ENCODE peak calls at places on chromosomes 3 and 15, in six cellular contexts. F, K, Y, J, L and H are unnamed samples.
A peak's percentile ranks its signal among the peaks of the same experiment; 100 is the strongest.

GRCh38 chr3:29268651-29269050 is 12.2 kb upstream of the RBMS3 start:
- DNase-seq in J (no peak), K (no peak), F (no peak), Y (no peak), L (no peak), H (no peak)

GRCh38 chr3:6444888-6445658 is 415.8 kb upstream of the GRM7 start:
- DNase-seq in F (no peak), J (no peak), K (no peak), Y (no peak), L (no peak), H (no peak)

GRCh38 chr15:90126457-90127435 is 24.5 kb upstream of the IDH2 start:
- DNase-seq in Y (peak; percentile 70), K (no peak), L (no peak), F (peak; percentile 56), J (no peak), H (no peak)

GRCh38 chr3:85081191-85081895 is 122.6 kb downstream of the CADM2 start:
- DNase-seq in K (no peak), F (peak; percentile 39), J (no peak), Y (no peak), L (no peak), H (no peak)

GRCh38 chr15:92666780-92667179 is 11.2 kb upstream of the FAM174B start:
- DNase-seq in K (peak; percentile 45), Y (peak; percentile 48), L (no peak), J (peak; percentile 39), F (no peak), H (no peak)

GRCh38 chr3:148924572-148924971 is 59.5 kb downstream of the CPA3 start:
- DNase-seq in F (no peak), L (no peak), Y (no peak), K (no peak), J (no peak), H (no peak)

GRCh38 chr15:51368751-51369450 is 27.4 kb downstream of the GLDN start:
- DNase-seq in F (no peak), J (no peak), L (peak; percentile 81), Y (no peak), K (no peak), H (no peak)

GRCh38 chr15:59399465-59400102 is 26.9 kb upstream of the MYO1E start:
- DNase-seq in K (peak; percentile 38), F (no peak), L (no peak), Y (no peak), J (no peak), H (no peak)

GRCh38 chr15:51907136-51907862 is 64.3 kb downstream of the LEO1 start:
- DNase-seq in Y (peak; percentile 64), J (no peak), F (no peak), K (no peak), L (no peak), H (no peak)

GRCh38 chr15:42184313-42184712 is 23.8 kb downstream of the VPS39 start:
- DNase-seq in Y (no peak), F (no peak), J (no peak), L (no peak), K (no peak), H (no peak)

GRCh38 chr3:135155228-135155627 is 360.2 kb downstream of the EPHB1 start:
- DNase-seq in K (no peak), Y (no peak), L (no peak), J (no peak), F (no peak), H (no peak)

DNA sequence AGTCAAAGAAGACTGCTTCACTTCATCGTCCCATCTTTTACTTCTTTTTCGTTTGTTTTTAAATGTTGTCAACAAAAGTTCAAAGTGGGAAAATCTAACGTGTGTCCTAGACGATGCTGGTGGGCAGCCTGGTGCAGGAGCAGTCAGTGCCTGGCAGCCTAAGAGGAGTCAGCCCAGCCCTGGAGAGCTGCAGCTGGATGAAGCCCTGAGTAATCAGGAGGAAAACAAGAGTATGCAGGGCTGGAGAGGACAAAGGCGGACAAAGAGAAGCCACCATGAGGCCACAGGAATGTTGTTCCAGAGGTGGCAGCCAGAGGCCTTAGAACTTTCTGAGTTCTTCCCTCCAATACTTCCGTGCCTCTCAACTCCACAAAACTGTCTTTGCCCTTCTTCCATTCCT is 5.7 kb downstream of the ADAMTS17 start:
- DNase-seq in K (no peak), F (no peak), J (no peak), L (no peak), Y (no peak), H (no peak)
- H3K27ac ChIP-seq in K (no peak overlapping the region), F (no peak overlapping the region), J (no peak overlapping the region), L (no peak overlapping the region), Y (no peak overlapping the region), H (no peak overlapping the region)

GRCh38 chr3:188061133-188061532 is 92.8 kb upstream of the LPP start:
- DNase-seq in J (no peak), L (no peak), K (no peak), F (no peak), Y (no peak), H (peak; percentile 17)
- TF ChIP-seq CTCF in J (no peak), L (no peak), K (no peak), F (no peak), Y (no peak), H (no peak)

GRCh38 chr3:42051384-42052131 is 39.6 kb upstream of the TRAK1 start:
- DNase-seq in F (no peak), K (no peak), J (no peak), Y (no peak), L (no peak), H (no peak)

GRCh38 chr3:42053476-42053875 is 37.7 kb upstream of the TRAK1 start:
- DNase-seq in Y (peak; percentile 77), F (no peak), L (no peak), K (no peak), J (no peak), H (no peak)

GRCh38 chr3:42052132-42052866 is 38.9 kb upstream of the TRAK1 start:
- DNase-seq in K (no peak), J (no peak), F (no peak), L (no peak), Y (no peak), H (no peak)

GRCh38 chr3:42055291-42055690 is 35.9 kb upstream of the TRAK1 start:
- DNase-seq in K (no peak), F (no peak), J (no peak), L (no peak), Y (no peak), H (no peak)

GRCh38 chr3:42052867-42053351 is 38.2 kb upstream of the TRAK1 start:
- DNase-seq in Y (no peak), K (no peak), F (no peak), J (no peak), L (no peak), H (no peak)
- H3K27ac ChIP-seq in Y (peak overlapping the region; percentile 88), K (peak overlapping the region; percentile 79), F (peak overlapping the region; percentile 60), J (peak overlapping the region; percentile 72), L (peak overlapping the region; percentile 94), H (no peak overlapping the region)

GRCh38 chr3:40930772-40931171 is 268.5 kb upstream of the CTNNB1 start:
- DNase-seq in L (no peak), K (no peak), J (no peak), Y (no peak), F (no peak), H (no peak)

GRCh38 chr3:40925228-40925627 is 274.1 kb upstream of the CTNNB1 start:
- DNase-seq in J (no peak), Y (no peak), K (no peak), L (no peak), F (no peak), H (no peak)

GRCh38 chr3:40924559-40925058 is 274.7 kb upstream of the CTNNB1 start:
- DNase-seq in Y (no peak), J (no peak), K (no peak), F (no peak), L (no peak), H (no peak)

GRCh38 chr3:40930131-40930538 is 269.2 kb upstream of the CTNNB1 start:
- DNase-seq in F (peak; percentile 57), J (no peak), K (no peak), L (no peak), Y (peak; percentile 55), H (no peak)
- TF ChIP-seq CTCF in F (peak; percentile 13), J (no peak), K (no peak), L (no peak), Y (no peak), H (no peak)

GRCh38 chr3:64216706-64217105 is 8.6 kb downstream of the PRICKLE2 start:
- DNase-seq in K (no peak), L (no peak), Y (no peak), F (peak; percentile 16), J (no peak), H (no peak)
- H3K27ac ChIP-seq in K (peak overlapping the region; percentile 70), L (peak overlapping the region; percentile 47), Y (peak overlapping the region; percentile 45), F (no peak overlapping the region), J (no peak overlapping the region), H (no peak overlapping the region)

DNA sequence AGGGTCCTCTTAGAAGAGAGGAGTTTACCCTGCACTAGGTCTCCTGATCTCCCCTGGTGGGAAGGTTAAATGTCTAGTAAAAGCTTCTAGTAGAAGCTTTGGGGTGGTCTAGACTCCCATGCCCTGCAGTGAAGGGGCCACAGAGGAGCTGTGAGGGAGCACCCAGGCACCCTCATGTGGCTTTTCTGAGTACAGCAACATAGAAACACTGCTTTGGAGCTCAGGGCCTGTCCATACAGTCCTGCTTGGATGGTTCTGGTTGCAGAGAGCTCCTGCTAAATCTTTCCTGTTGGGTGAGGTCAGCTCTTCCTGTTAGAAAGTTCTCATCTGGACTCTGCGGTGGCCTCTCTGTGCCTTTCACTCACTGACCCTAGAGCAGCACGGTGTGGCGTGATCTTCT is 47.8 kb downstream of the GPD1L start:
- DNase-seq in L (no peak), F (no peak), K (no peak), J (no peak), Y (no peak), H (no peak)
- TF ChIP-seq CTCF in L (peak; percentile 45), F (peak; percentile 42), K (no peak), J (no peak), Y (no peak), H (no peak)

GRCh38 chr3:125002834-125003368 is 52.9 kb downstream of the HEG1 start:
- DNase-seq in J (no peak), F (no peak), Y (no peak), K (no peak), L (no peak), H (no peak)
- H3K27ac ChIP-seq in J (no peak overlapping the region), F (peak overlapping the region; percentile 72), Y (no peak overlapping the region), K (no peak overlapping the region), L (no peak overlapping the region), H (peak overlapping the region; percentile 59)

GRCh38 chr3:175941352-175941751 is 1082.2 kb downstream of the NAALADL2 start:
- DNase-seq in J (no peak), Y (no peak), K (no peak), F (no peak), L (no peak), H (no peak)
- TF ChIP-seq CTCF in J (peak; percentile 12), Y (no peak), K (no peak), F (peak; percentile 31), L (peak; percentile 26), H (no peak)

GRCh38 chr3:159620281-159620680 is 368.4 kb upstream of the IL12A start:
- DNase-seq in K (no peak), Y (no peak), J (no peak), F (no peak), L (no peak), H (no peak)

GRCh38 chr3:159616234-159616825 is 372.3 kb upstream of the IL12A start:
- DNase-seq in F (peak; percentile 52), L (no peak), K (no peak), J (no peak), Y (peak; percentile 39), H (no peak)

GRCh38 chr3:159624616-159625015 is 364.0 kb upstream of the IL12A start:
- DNase-seq in L (no peak), J (no peak), F (no peak), K (no peak), Y (no peak), H (no peak)

GRCh38 chr3:159619341-159619885 is 369.2 kb upstream of the IL12A start:
- DNase-seq in K (no peak), J (no peak), L (no peak), F (peak; percentile 8), Y (no peak), H (no peak)

GRCh38 chr3:159620873-159621272 is 367.8 kb upstream of the IL12A start:
- DNase-seq in F (no peak), Y (no peak), L (no peak), K (no peak), J (no peak), H (no peak)
- H3K27ac ChIP-seq in F (no peak overlapping the region), Y (no peak overlapping the region), L (no peak overlapping the region), K (no peak overlapping the region), J (no peak overlapping the region), H (no peak overlapping the region)